ENCODE peak calls at places on chromosomes 3 and 15, in four cellular contexts. W is A549, Z is K562, C is HepG2. Q is an unnamed sample.

GRCh38 chr3:182601597-182601996 is 191.7 kb upstream of the ATP11B start:
- DNase-seq in Z (no peak), C (no peak), W (no peak), Q (no peak)

GRCh38 chr3:13133471-13133981 is 60.3 kb upstream of the IQSEC1 start:
- DNase-seq in Z (no peak), W (no peak), C (no peak), Q (no peak)

GRCh38 chr15:27650244-27650643 is 448.9 kb downstream of the OCA2 start:
- DNase-seq in W (no peak), Z (no peak), C (no peak), Q (no peak)

GRCh38 chr3:101383156-101383575 is 62.8 kb upstream of the IMPG2 start:
- DNase-seq in Z (no peak), C (no peak), W (no peak), Q (no peak)

GRCh38 chr3:13013151-13013561 is 60.1 kb downstream of the IQSEC1 start:
- DNase-seq in W (no peak), C (no peak), Z (peak; percentile 70), Q (no peak)

GRCh38 chr15:65032823-65033537 is 3.5 kb upstream of the MTFMT start:
- DNase-seq in W (peak; percentile 93), C (peak; percentile 95), Z (peak; percentile 48), Q (no peak)

GRCh38 chr15:66482539-66482938 is 15.0 kb downstream of the SNAPC5 start:
- DNase-seq in C (no peak), Z (no peak), W (no peak), Q (no peak)

GRCh38 chr3:110487840-110488239 is 583.8 kb upstream of the NECTIN3 start:
- DNase-seq in Z (no peak), W (no peak), C (no peak), Q (no peak)

GRCh38 chr15:81293728-81294500 is 30.0 kb downstream of the STARD5 start:
- DNase-seq in Z (no peak), W (no peak), C (no peak), Q (peak; percentile 98)

GRCh38 chr3:120846073-120846472 is 61.9 kb upstream of the STXBP5L start:
- DNase-seq in Z (no peak), W (no peak), C (no peak), Q (no peak)

GRCh38 chr15:98943609-98944111 is 63.9 kb downstream of the PGPEP1L start:
- DNase-seq in C (no peak), Z (no peak), W (no peak), Q (no peak)

GRCh38 chr15:30791239-30791638 is 112.5 kb upstream of the FAN1 start:
- DNase-seq in C (no peak), W (peak; percentile 4), Z (peak; percentile 74), Q (no peak)

GRCh38 chr15:49831206-49831965 is 210.5 kb downstream of the DTWD1 start:
- DNase-seq in Z (no peak), C (no peak), W (no peak), Q (no peak)

GRCh38 chr3:29773481-29773880 is 492.6 kb downstream of the RBMS3 start:
- DNase-seq in Z (no peak), C (no peak), W (no peak), Q (no peak)

GRCh38 chr3:170716172-170716800 is 130.4 kb upstream of the SLC7A14 start:
- DNase-seq in Z (no peak), C (no peak), W (no peak), Q (no peak)

GRCh38 chr15:65189102-65189740 is 4.1 kb upstream of the CLPX start:
- DNase-seq in Z (peak; percentile 49), W (peak; percentile 79), C (peak; percentile 54), Q (no peak)

GRCh38 chr15:67085237-67085817 is 19.9 kb downstream of the SMAD3 start:
- DNase-seq in W (no peak), Z (no peak), C (no peak), Q (no peak)

GRCh38 chr15:69854521-69855171 is 243.1 kb downstream of the TLE3 start:
- DNase-seq in W (no peak), C (no peak), Z (no peak), Q (no peak)

GRCh38 chr15:26318689-26319088 is 454.2 kb downstream of the GABRB3 start:
- DNase-seq in W (no peak), Z (no peak), C (no peak), Q (no peak)
- TF ChIP-seq MYC in W (no peak), Z (no peak), C (no peak), Q (no peak)

DNA sequence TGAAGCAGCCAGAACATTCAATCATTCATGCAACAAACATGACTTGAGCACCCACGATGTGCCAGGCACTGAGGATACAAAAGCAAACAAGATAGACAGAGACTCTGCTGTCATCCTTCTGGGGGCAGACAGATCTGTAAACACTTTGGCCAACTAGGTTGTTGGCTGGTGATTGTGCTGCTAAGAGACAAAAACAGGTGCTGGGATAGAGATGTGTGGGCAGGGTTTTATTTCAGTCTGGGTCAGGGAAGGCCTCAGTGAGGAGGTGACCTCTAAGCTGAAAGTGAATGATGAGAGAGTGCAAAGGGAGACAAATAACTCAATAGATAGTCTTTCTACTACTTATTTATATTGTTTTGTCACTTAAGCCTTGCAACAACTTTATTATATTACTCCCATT is 147.0 kb upstream of the VEPH1 start:
- DNase-seq in W (no peak), Z (no peak), C (no peak), Q (no peak)
- TF ChIP-seq JUNB in W (no peak), Z (no peak), C (no peak), Q (no peak)

DNA sequence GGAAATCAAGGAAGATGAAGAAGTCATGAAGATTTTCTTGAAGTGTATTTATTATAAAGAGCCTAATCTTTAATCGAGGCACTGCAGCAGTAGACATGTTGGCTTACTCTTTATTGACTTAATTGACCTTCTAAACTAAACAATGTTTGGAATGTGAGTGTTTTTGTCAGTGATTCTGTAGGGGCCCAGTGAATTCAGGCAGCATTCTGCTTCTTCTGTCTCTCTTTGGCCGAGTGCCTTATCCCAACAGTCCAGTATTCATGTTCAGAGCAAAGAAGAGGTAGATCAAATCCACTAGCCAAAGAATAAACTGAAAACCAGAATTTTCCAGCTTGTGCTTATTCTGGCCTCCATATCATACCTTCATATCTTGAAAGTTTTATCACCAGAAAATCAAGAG is 55.7 kb downstream of the RLBP1 start:
- DNase-seq in W (no peak), Z (no peak), C (peak; percentile 53), Q (no peak)
- TF ChIP-seq MYC in W (no peak), Z (no peak), C (no peak), Q (no peak)

DNA sequence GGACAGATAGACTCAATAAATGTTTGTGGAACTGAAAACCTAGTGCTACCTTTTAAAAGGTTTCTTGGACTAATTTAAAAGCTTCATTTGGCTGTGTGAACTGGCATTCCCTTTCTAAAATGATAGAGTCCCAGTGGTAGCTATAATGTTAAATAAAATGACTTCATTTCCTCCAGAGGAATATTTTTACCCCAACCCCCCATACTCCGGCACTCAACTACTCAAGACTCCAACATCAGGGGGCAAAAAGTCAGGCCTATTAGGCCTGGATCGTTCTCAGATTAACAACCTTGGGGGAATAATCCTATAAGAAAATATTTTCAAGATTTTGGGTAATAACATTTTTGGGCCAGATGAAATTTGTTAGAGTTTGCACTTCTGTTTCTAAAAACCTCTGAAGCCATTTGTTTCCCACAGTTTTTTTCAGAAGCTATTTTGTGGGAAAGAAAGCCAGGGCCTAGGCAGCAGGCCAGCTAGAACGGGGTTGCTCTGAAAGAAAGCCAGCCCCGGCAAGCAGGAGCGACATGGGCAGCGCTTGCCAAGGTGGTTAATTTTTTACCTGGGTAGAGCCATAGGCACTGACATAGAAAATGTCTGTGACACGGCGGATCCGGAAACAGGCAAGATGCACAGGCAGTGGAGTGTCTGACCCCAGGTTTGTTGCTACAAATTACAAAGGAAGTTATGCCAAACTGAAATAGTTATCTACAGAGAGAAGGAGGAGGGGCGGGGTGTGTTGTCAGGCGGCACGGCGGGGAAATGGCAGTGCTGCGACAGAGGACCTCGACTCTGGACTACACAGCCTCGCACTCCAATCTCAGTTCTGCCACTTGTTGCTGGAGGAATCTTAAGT is 84.6 kb downstream of the MAGI1 start:
- DNase-seq in Z (no peak), W (no peak), C (peak; percentile 89), Q (no peak)
- TF ChIP-seq JUNB in Z (no peak), W (no peak), C (no peak), Q (no peak)

DNA sequence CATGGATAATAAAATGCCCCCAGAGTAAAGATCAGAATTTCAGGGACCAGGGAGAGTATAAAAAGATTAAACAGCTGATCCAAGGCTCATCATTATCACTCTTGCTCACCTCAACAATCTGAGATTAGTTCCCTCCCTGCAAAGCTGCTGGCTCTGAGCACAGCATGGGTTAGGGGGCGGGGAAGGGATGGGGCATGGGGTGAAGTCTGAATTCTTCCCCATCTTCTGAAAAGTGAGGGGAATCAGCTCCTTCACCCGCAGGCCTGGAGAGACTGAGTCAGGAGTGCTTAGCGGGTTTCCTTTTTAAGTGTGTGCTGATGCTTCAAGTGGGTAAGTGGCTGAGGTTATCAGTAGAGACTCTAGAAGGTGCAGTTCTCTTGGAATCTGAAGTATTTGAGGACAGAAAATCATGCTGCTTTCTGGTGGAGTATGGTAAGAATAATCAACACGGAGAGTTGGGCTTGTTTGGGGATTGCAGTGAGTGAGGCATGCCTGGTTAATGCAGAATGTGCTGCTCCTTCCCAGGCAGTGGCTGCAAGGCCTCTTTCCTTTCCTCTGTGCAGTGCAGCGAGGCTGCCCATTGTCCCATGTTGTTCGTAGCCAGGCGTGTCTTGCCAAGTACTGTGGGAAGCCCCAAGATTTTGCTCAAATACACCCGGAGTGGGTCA is 59.2 kb upstream of the TRAK1 start:
- DNase-seq in C (no peak), Z (no peak), W (no peak), Q (no peak)
- TF ChIP-seq MYC in C (no peak), Z (no peak), W (no peak), Q (no peak)

DNA sequence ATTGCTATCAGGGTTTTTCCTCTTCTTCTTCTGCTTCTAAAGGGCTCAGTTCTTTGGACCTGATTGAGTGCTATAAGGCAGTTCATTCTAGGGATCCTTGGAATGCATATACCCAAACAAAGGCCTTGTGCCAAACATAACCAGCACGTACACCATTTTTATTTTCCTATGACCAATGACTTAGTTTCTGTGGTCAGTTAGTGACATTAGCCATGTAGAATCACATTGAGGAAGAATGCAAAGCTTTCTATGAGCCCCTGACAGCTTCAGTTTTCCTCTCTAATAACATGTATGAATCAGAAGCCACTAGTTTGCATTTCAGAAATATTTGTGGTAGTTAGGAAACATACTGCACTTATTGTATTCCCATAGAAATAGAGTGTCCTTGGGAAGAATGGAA is 240.0 kb downstream of the THRB start:
- DNase-seq in W (no peak), C (no peak), Z (no peak), Q (no peak)
- TF ChIP-seq JUNB in W (no peak), C (no peak), Z (no peak), Q (no peak)

GRCh38 chr3:34090876-34091275 is 292.4 kb downstream of the PDCD6IP start:
- DNase-seq in C (no peak), Z (no peak), W (no peak), Q (no peak)
- TF ChIP-seq MYC in C (no peak), Z (no peak), W (no peak), Q (no peak)

Q was measured in GM12878.